ENCODE peak calls at places on chromosomes 2 and 18, in seven cellular contexts. I is stimulated activated CD4-positive, alpha-beta T cell treated with anti-CD3 and anti-CD28 coated beads, TNF-alpha, amount 100 ng/mL, for 4 hours; E is lung; Z is activated CD4-positive, alpha-beta T cell treated with anti-CD3 and anti-CD28 coated beads for 1 hour; D is fibroblast of mammary gland; P is AG08395; X is naive B cell. A is an unnamed sample.

GRCh38 chr2:212811036-212811805 is 272.6 kb upstream of the ERBB4 start:
- DNase-seq in Z (no peak), E (no peak), X (no peak), D (peak), P (peak), I (no peak), A (no peak)

GRCh38 chr2:88177556-88177955 is 7.4 kb downstream of the THNSL2 start:
- DNase-seq in E (no peak), P (peak), X (no peak), D (no peak), I (no peak), Z (no peak), A (no peak)

GRCh38 chr2:230847883-230848388 is 16.8 kb upstream of the ITM2C start:
- DNase-seq in E (peak), D (peak), I (peak), P (peak), Z (peak), X (peak), A (peak)

GRCh38 chr18:3441290-3441689 is 8.7 kb upstream of the TGIF1 start:
- DNase-seq in I (no peak), Z (no peak), X (no peak), P (peak), D (no peak), E (no peak), A (no peak)

GRCh38 chr18:71252351-71252862 is 963.6 kb downstream of the SOCS6 start:
- DNase-seq in P (no peak), I (no peak), D (no peak), Z (no peak), E (no peak), X (no peak), A (no peak)

GRCh38 chr18:21242141-21243040 is at the start of gene GREB1L:
- DNase-seq in X (no peak), I (no peak), E (no peak), D (peak), P (peak), Z (no peak), A (no peak)

GRCh38 chr18:22831441-22831904 is 101.7 kb upstream of the RBBP8 start:
- DNase-seq in Z (no peak), X (no peak), D (peak), I (no peak), P (no peak), E (no peak), A (no peak)

GRCh38 chr2:170221317-170222288 is 43.7 kb downstream of the MYO3B start:
- DNase-seq in P (no peak), D (peak), E (no peak), X (no peak), Z (no peak), I (no peak), A (no peak)

GRCh38 chr2:20179755-20180594 is 45.0 kb downstream of the SDC1 start:
- DNase-seq in Z (no peak), D (no peak), P (no peak), E (peak), X (no peak), I (no peak), A (no peak)

GRCh38 chr2:171811229-171811628 is 82.8 kb downstream of the SLC25A12 start:
- DNase-seq in I (no peak), Z (no peak), D (peak), X (no peak), E (no peak), P (peak), A (no peak)

A was measured in osteocyte.